ENCODE peak calls at places on chromosomes 4 and X, in seven cellular contexts. G, T, U, R, O, L and Y are unnamed samples.

GRCh38 chr4:105990933-105991332 is 95.7 kb downstream of the NPNT start:
- DNase-seq in O (peak), R (peak), T (peak), L (peak), U (no peak), G (no peak), Y (no peak)

GRCh38 chr4:10619220-10619619 is 65.3 kb downstream of the CLNK start:
- DNase-seq in G (peak), R (peak), U (peak), L (no peak), O (no peak), T (no peak), Y (no peak)

GRCh38 chr4:15043226-15043625 is 40.9 kb downstream of the CPEB2 start:
- DNase-seq in O (no peak), G (no peak), T (no peak), R (no peak), L (no peak), U (no peak), Y (no peak)

GRCh38 chrX:44400588-44400987 is 57.1 kb upstream of the EFHC2 start:
- DNase-seq in G (no peak), O (no peak), R (no peak), U (no peak), L (peak), T (peak), Y (no peak)

GRCh38 chr4:47538516-47538915 is 53.4 kb downstream of the ATP10D start:
- DNase-seq in L (no peak), O (no peak), R (no peak), T (peak), U (no peak), G (no peak), Y (no peak)

GRCh38 chrX:1946974-1947373 is 332.1 kb downstream of the ASMT start:
- DNase-seq in O (peak), T (no peak), U (no peak), G (no peak), R (no peak), L (no peak), Y (no peak)

GRCh38 chrX:109848451-109849050 is 115.5 kb upstream of the ACSL4 start:
- DNase-seq in U (peak), L (no peak), T (no peak), G (no peak), O (no peak), R (no peak), Y (no peak)

GRCh38 chr4:182235016-182235415 is 8.2 kb upstream of the TENM3 start:
- DNase-seq in G (no peak), L (no peak), O (no peak), T (peak), R (no peak), U (no peak), Y (no peak)

GRCh38 chr4:163484906-163485305 is 9.6 kb upstream of the TMA16 start:
- DNase-seq in L (no peak), O (no peak), R (peak), T (peak), U (peak), G (peak), Y (no peak)

GRCh38 chrX:103793541-103793932 is 16.9 kb downstream of the PLP1 start:
- DNase-seq in U (no peak), T (no peak), G (no peak), L (no peak), O (no peak), R (no peak), Y (no peak)

GRCh38 chr4:7832331-7832730 is 107.3 kb downstream of the AFAP1 start:
- DNase-seq in T (no peak), L (no peak), U (no peak), O (no peak), R (no peak), G (no peak), Y (no peak)

GRCh38 chr4:86653237-86653865 is 59.2 kb downstream of the PTPN13 start:
- DNase-seq in R (no peak), G (no peak), O (no peak), T (no peak), U (no peak), L (no peak), Y (no peak)

GRCh38 chr4:71713611-71714203 is 70.2 kb downstream of the GC start:
- DNase-seq in U (no peak), G (peak), R (no peak), T (peak), O (no peak), L (no peak), Y (no peak)

GRCh38 chr4:41262198-41262597 is 5.5 kb downstream of the UCHL1 start:
- DNase-seq in U (no peak), O (no peak), L (no peak), R (no peak), T (no peak), G (no peak), Y (no peak)

GRCh38 chr4:40721730-40722171 is 28.0 kb upstream of the NSUN7 start:
- DNase-seq in T (peak), U (no peak), O (no peak), G (no peak), R (no peak), L (no peak), Y (no peak)